ENCODE peak calls at places on chromosome 9, in six cellular contexts. G, F, M, X, V and O are unnamed samples. For H3K4me1, the result is how much of the 10 kb centered on the place peaks cover.

GRCh38 chr9:113587471-113588031 is 124.0 kb downstream of the RGS3 start:
- DNase-seq in M (peak), V (peak), X (no peak), G (no peak), F (no peak), O (no peak)

GRCh38 chr9:136171801-136172411 is 33.0 kb downstream of the LHX3 start:
- DNase-seq in G (no peak), M (no peak), F (no peak), V (no peak), X (no peak), O (no peak)

GRCh38 chr9:113929634-113930092 is 53.6 kb downstream of the ZNF618 start:
- DNase-seq in F (peak), M (no peak), X (no peak), G (no peak), V (no peak), O (no peak)

GRCh38 chr9:126735482-126735881 is 69.4 kb upstream of the ZBTB43 start:
- DNase-seq in V (no peak), X (no peak), G (no peak), M (no peak), F (no peak), O (no peak)

GRCh38 chr9:131194767-131195166 is 69.4 kb downstream of the NUP214 start:
- DNase-seq in G (no peak), F (no peak), M (no peak), V (no peak), X (no peak), O (no peak)

GRCh38 chr9:77980622-77981021 is 51.0 kb downstream of the GNAQ start:
- DNase-seq in X (no peak), M (no peak), F (no peak), G (no peak), V (no peak), O (no peak)

GRCh38 chr9:129714393-129715051 is 38.3 kb downstream of the PTGES start:
- DNase-seq in X (no peak), G (no peak), V (no peak), F (no peak), M (no peak), O (no peak)

GRCh38 chr9:29945012-29945411 is 2371.7 kb upstream of the C9orf72 start:
- DNase-seq in G (no peak), V (no peak), M (no peak), F (no peak), X (no peak), O (no peak)

GRCh38 chr9:4034404-4034803 is 265.5 kb downstream of the GLIS3 start:
- DNase-seq in V (no peak), G (no peak), M (no peak), F (no peak), X (no peak), O (no peak)

GRCh38 chr9:95014917-95015316 is 288.4 kb downstream of the AOPEP start:
- DNase-seq in X (no peak), G (no peak), M (no peak), F (no peak), V (no peak), O (no peak)

GRCh38 chr9:30075022-30075421 is 2309.4 kb upstream of the ACO1 start:
- DNase-seq in F (no peak), M (no peak), X (no peak), V (no peak), G (no peak), O (no peak)

GRCh38 chr9:73137286-73137899 is 14.3 kb upstream of the ANXA1 start:
- DNase-seq in F (no peak), M (no peak), X (no peak), V (no peak), G (no peak), O (no peak)

GRCh38 chr9:89149726-89150125 is 28.9 kb downstream of the SHC3 start:
- DNase-seq in X (no peak), G (no peak), F (no peak), M (no peak), V (no peak), O (no peak)
- H3K4me1 ChIP-seq in X (under half), G (under half), F (under half), M (under half), V (under half), O (under half)

GRCh38 chr9:1044643-1045042 is 5.5 kb upstream of the DMRT2 start:
- DNase-seq in V (no peak), F (no peak), X (no peak), M (no peak), G (peak), O (no peak)

GRCh38 chr9:1049641-1050040 is 516 bp upstream of the DMRT2 start:
- DNase-seq in X (peak), M (no peak), G (no peak), F (no peak), V (no peak), O (no peak)

GRCh38 chr9:1047605-1048235 is 2.4 kb upstream of the DMRT2 start:
- DNase-seq in F (no peak), M (no peak), G (no peak), X (peak), V (no peak), O (no peak)

GRCh38 chr9:1048853-1049252 is 1.3 kb upstream of the DMRT2 start:
- DNase-seq in G (no peak), V (no peak), F (no peak), M (no peak), X (no peak), O (no peak)

GRCh38 chr9:1046639-1047604 is 3.2 kb upstream of the DMRT2 start:
- DNase-seq in G (no peak), F (no peak), V (no peak), X (no peak), M (peak), O (no peak)
- H3K4me3 ChIP-seq in G (peak), F (no peak), V (peak), X (peak), M (no peak), O (peak)

GRCh38 chr9:134373953-134374300 is 47.7 kb downstream of the RXRA start:
- DNase-seq in V (no peak), X (no peak), G (no peak), M (no peak), F (peak), O (peak)
- H3K4me1 ChIP-seq in V (half or more), X (under half), G (under half), M (under half), F (half or more), O (half or more)

GRCh38 chr9:90929616-90930015 is 128.0 kb downstream of the SYK start:
- DNase-seq in X (no peak), M (no peak), V (no peak), F (no peak), G (no peak), O (no peak)

GRCh38 chr9:90926920-90927319 is 125.3 kb downstream of the SYK start:
- DNase-seq in G (no peak), V (no peak), F (no peak), X (no peak), M (no peak), O (no peak)

GRCh38 chr9:90927496-90927895 is 125.9 kb downstream of the SYK start:
- DNase-seq in M (no peak), X (no peak), G (no peak), V (no peak), F (no peak), O (no peak)

GRCh38 chr9:90921969-90922368 is 120.3 kb downstream of the SYK start:
- DNase-seq in V (no peak), M (no peak), G (no peak), X (no peak), F (no peak), O (no peak)

GRCh38 chr9:90925581-90926257 is 124.1 kb downstream of the SYK start:
- DNase-seq in M (no peak), G (no peak), X (no peak), V (no peak), F (no peak), O (no peak)
- H3K4me3 ChIP-seq in M (no peak), G (no peak), X (no peak), V (no peak), F (no peak), O (no peak)